ENCODE peak calls at places on chromosomes 6 and 20, in five cellular contexts. C, E, N, Z and W are unnamed samples.

GRCh38 chr20:59820204-59821041 is 113.0 kb downstream of the SYCP2 start:
- DNase-seq in C (no peak), E (peak; percentile 41), N (no peak), Z (peak; percentile 21), W (no peak)

GRCh38 chr6:10582774-10583508 is 61.8 kb downstream of the GCNT2 start:
- DNase-seq in C (no peak), E (peak; percentile 85), N (no peak), Z (no peak), W (no peak)

GRCh38 chr6:70304611-70305010 is 1.7 kb upstream of the COL9A1 start:
- DNase-seq in C (no peak), E (no peak), N (no peak), Z (no peak), W (no peak)

GRCh38 chr6:113774122-113774835 is 82.9 kb upstream of the MARCKS start:
- DNase-seq in C (peak; percentile 37), E (no peak), N (no peak), Z (no peak), W (no peak)

GRCh38 chr6:32883789-32884188 is 29.8 kb downstream of the PSMB9 start:
- DNase-seq in C (no peak), E (no peak), N (no peak), Z (no peak), W (no peak)

GRCh38 chr20:23200914-23201313 is 114.8 kb upstream of the CD93 start:
- DNase-seq in C (peak; percentile 66), E (peak; percentile 39), N (no peak), Z (no peak), W (no peak)

GRCh38 chr6:20946037-20946436 is 411.8 kb downstream of the CDKAL1 start:
- DNase-seq in C (no peak), E (no peak), N (peak; percentile 43), Z (no peak), W (peak; percentile 15)

GRCh38 chr6:40315055-40315454 is 272.1 kb downstream of the LRFN2 start:
- DNase-seq in C (no peak), E (no peak), N (no peak), Z (no peak), W (no peak)

GRCh38 chr6:23218751-23219150 is 649.4 kb downstream of the HDGFL1 start:
- DNase-seq in C (no peak), E (no peak), N (no peak), Z (no peak), W (no peak)

GRCh38 chr6:111983197-111983596 is 70.7 kb upstream of the CCN6 start:
- DNase-seq in C (no peak), E (no peak), N (no peak), Z (no peak), W (no peak)

GRCh38 chr20:20303742-20304141 is 64.2 kb upstream of the INSM1 start:
- DNase-seq in C (no peak), E (no peak), N (no peak), Z (no peak), W (no peak)

GRCh38 chr20:62080249-62080993 is 14.7 kb upstream of the TAF4 start:
- DNase-seq in C (no peak), E (no peak), N (no peak), Z (no peak), W (no peak)

GRCh38 chr6:38640216-38640909 is 634 bp upstream of the BTBD9 start:
- DNase-seq in C (no peak), E (no peak), N (peak; percentile 19), Z (no peak), W (no peak)

GRCh38 chr6:26235240-26235730 is 129.7 kb upstream of the BTN3A2 start:
- DNase-seq in C (peak; percentile 37), E (no peak), N (no peak), Z (no peak), W (no peak)

GRCh38 chr6:1190361-1190760 is 121.5 kb upstream of the FOXQ1 start:
- DNase-seq in C (peak; percentile 29), E (no peak), N (no peak), Z (no peak), W (no peak)

GRCh38 chr20:35907017-35907685 is 47.2 kb downstream of the SCAND1 start:
- DNase-seq in C (no peak), E (no peak), N (no peak), Z (no peak), W (no peak)

GRCh38 chr20:2865630-2866029 is 7.7 kb upstream of the PTPRA start:
- DNase-seq in C (no peak), E (no peak), N (no peak), Z (no peak), W (no peak)

GRCh38 chr6:50962213-50962759 is 143.6 kb downstream of the TFAP2B start:
- DNase-seq in C (no peak), E (no peak), N (no peak), Z (no peak), W (no peak)

GRCh38 chr6:13425270-13425905 is 62.0 kb downstream of the GFOD1 start:
- DNase-seq in C (no peak), E (no peak), N (no peak), Z (no peak), W (no peak)

GRCh38 chr20:32957451-32957850 is 46.8 kb downstream of the SUN5 start:
- DNase-seq in C (no peak), E (no peak), N (no peak), Z (no peak), W (no peak)

GRCh38 chr6:90764001-90764400 is 177.1 kb upstream of the MAP3K7 start:
- DNase-seq in C (no peak), E (no peak), N (no peak), Z (no peak), W (no peak)

GRCh38 chr6:167285077-167285770 is 5.9 kb upstream of the UNC93A start:
- DNase-seq in C (no peak), E (no peak), N (no peak), Z (no peak), W (no peak)

GRCh38 chr6:72968704-72969103 is 256.6 kb downstream of the KHDC1L start:
- DNase-seq in C (peak; percentile 24), E (no peak), N (no peak), Z (no peak), W (no peak)

GRCh38 chr6:105452924-105453756 is 50.3 kb upstream of the PREP start:
- DNase-seq in C (no peak), E (peak; percentile 12), N (peak; percentile 54), Z (no peak), W (no peak)

GRCh38 chr6:73739097-73739496 is 43.1 kb downstream of the CD109 start:
- DNase-seq in C (peak; percentile 56), E (no peak), N (no peak), Z (no peak), W (no peak)

GRCh38 chr6:37141291-37142046 is 28.5 kb upstream of the PIM1 start:
- DNase-seq in C (no peak), E (no peak), N (no peak), Z (no peak), W (no peak)

GRCh38 chr6:6251555-6252280 is 68.7 kb downstream of the F13A1 start:
- DNase-seq in C (no peak), E (no peak), N (no peak), Z (no peak), W (no peak)

GRCh38 chr6:84652356-84653026 is 111.9 kb downstream of the TBX18 start:
- DNase-seq in C (peak; percentile 27), E (no peak), N (no peak), Z (no peak), W (no peak)

GRCh38 chr6:1485678-1486077 is 96.3 kb downstream of the FOXF2 start:
- DNase-seq in C (peak; percentile 80), E (no peak), N (no peak), Z (no peak), W (no peak)

GRCh38 chr20:57025666-57026065 is 240.8 kb downstream of the BMP7 start:
- DNase-seq in C (no peak), E (no peak), N (no peak), Z (no peak), W (no peak)

GRCh38 chr6:150907385-150907784 is 41.9 kb downstream of the MTHFD1L start:
- DNase-seq in C (no peak), E (no peak), N (no peak), Z (peak; percentile 48), W (no peak)

GRCh38 chr20:36969478-36970186 is 18.1 kb upstream of the SAMHD1 start:
- DNase-seq in C (no peak), E (no peak), N (no peak), Z (no peak), W (no peak)

GRCh38 chr6:152290693-152291092 is 346.5 kb downstream of the SYNE1 start:
- DNase-seq in C (no peak), E (no peak), N (no peak), Z (no peak), W (no peak)
- TF ChIP-seq POLR2A in C (no peak), E (no peak), N (no peak), Z (no peak), W (no peak)

GRCh38 chr20:40056186-40056585 is 632.9 kb downstream of the MAFB start:
- DNase-seq in C (no peak), E (no peak), N (no peak), Z (no peak), W (no peak)
- TF ChIP-seq POLR2A in C (no peak), E (no peak), N (no peak), Z (no peak), W (no peak)

DNA sequence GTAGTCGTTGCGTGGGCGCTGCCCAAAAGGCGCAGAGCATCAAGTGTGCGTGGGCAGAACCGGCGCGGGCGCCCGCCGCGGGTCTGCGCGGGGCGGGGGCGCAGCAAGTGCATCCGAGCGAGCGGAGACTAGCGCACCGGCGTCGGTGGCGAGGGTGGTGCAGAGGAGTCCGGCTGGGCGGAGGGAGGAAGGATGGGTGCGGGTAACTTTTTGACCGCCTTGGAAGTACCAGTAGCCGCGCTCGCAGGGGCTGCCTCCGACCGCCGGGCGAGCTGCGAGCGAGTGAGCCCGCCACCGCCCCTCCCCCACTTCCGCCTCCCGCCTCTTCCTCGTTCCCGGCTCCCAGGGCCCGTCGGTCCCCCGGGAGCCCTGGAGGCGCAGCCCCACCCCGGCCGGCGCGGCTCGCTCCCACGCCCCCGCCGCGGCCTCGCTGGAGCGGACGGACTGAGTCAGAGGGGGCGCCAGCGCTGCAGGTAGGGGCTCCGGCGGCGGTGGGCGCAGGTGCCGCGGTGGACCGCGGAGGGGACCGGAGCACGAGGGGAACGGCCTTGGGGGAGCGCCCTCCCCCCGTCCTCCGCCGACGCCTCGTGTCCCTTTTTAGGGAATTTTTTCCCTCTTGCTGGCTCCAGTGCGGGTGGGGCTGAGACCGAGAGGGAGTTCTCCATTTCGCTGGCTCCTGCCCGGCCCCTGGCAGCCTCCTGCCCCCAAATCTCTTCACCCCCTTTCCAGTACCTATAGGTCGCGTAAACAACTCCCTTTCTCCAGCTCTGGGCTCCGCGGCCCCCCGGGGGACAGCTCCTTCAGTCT is 1.6 kb upstream of the DBNDD2 start:
- DNase-seq in C (peak; percentile 25), E (peak; percentile 75), N (no peak), Z (peak; percentile 68), W (no peak)
- TF ChIP-seq POLR2A in C (no peak), E (peak; percentile 41), N (no peak), Z (peak; percentile 58), W (no peak)

DNA sequence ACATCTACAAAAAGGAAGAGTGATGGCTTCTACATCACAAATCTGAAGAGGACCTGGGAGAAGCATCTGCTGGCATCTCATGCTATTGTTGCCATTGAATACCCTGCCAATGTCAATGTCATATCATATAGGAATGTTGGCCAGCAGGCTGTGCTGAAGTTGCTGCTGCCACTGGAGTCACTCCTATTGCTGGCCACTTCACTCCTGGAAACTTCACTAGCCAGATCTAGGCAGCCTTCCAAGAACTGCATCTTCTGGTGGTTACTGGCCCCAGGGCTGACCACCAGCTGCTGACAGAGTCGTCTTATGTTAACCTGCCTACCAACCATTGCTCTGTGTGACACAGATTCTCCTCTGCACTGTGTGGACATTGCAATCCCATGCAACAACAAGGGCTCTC is 111.8 kb downstream of the PERP start:
- DNase-seq in C (no peak), E (no peak), N (no peak), Z (no peak), W (no peak)
- TF ChIP-seq POLR2A in C (no peak), E (no peak), N (no peak), Z (no peak), W (no peak)